ENCODE peak calls at places on chromosome 21, in eight cellular contexts. L is heart right ventricle; T is K562; J is prostate gland; C is heart left ventricle; B is H1; P is CD4-positive, alpha-beta T cell; A is endothelial cell of umbilical vein. V is an unnamed sample.

GRCh38 chr21:35882791-35883240 is 177.5 kb downstream of the SETD4 start:
- DNase-seq in A (no peak), T (no peak), B (no peak), J (no peak), L (no peak), C (no peak), P (no peak), V (no peak)

GRCh38 chr21:14979264-14979663 is 85.5 kb downstream of the NRIP1 start:
- DNase-seq in C (no peak), L (no peak), J (no peak), B (no peak), P (no peak), A (no peak), T (no peak), V (no peak)

GRCh38 chr21:24634749-24635148 is 972.5 kb downstream of the MRPL39 start:
- DNase-seq in B (no peak), L (no peak), J (no peak), T (no peak), C (no peak), A (no peak), P (no peak), V (no peak)

GRCh38 chr21:21247441-21247840 is 249.2 kb downstream of the NCAM2 start:
- DNase-seq in P (no peak), T (no peak), L (no peak), J (no peak), C (no peak), A (peak; percentile 6), B (no peak), V (no peak)

GRCh38 chr21:35732788-35733187 is 327.5 kb downstream of the SETD4 start:
- DNase-seq in A (no peak), J (peak; percentile 19), C (no peak), P (no peak), B (no peak), T (no peak), L (no peak), V (no peak)

GRCh38 chr21:35508389-35508888 is 459.3 kb upstream of the RUNX1 start:
- DNase-seq in L (peak; percentile 50), C (peak; percentile 74), T (peak; percentile 35), A (no peak), B (peak; percentile 52), J (no peak), P (no peak), V (no peak)

GRCh38 chr21:43211085-43212071 is 42.6 kb downstream of the CRYAA start:
- DNase-seq in L (peak; percentile 55), P (no peak), B (no peak), A (peak; percentile 56), J (peak; percentile 6), C (peak; percentile 68), T (no peak), V (peak; percentile 54)

GRCh38 chr21:30194701-30195299 is 21.1 kb downstream of the CLDN8 start:
- DNase-seq in A (no peak), C (no peak), T (peak; percentile 37), P (no peak), L (no peak), J (no peak), B (no peak), V (peak; percentile 49)

GRCh38 chr21:15682977-15683376 is 46.8 kb upstream of the USP25 start:
- DNase-seq in A (peak; percentile 92), L (no peak), P (no peak), B (no peak), J (no peak), C (no peak), T (no peak), V (no peak)

GRCh38 chr21:16509466-16509865 is 779.7 kb downstream of the USP25 start:
- DNase-seq in B (no peak), C (no peak), T (no peak), P (no peak), A (no peak), L (no peak), J (no peak), V (no peak)

GRCh38 chr21:34959607-34960006 is 89.5 kb downstream of the RUNX1 start:
- DNase-seq in J (no peak), L (no peak), A (no peak), P (no peak), C (no peak), B (no peak), T (no peak), V (no peak)

GRCh38 chr21:39037807-39038405 is 145.3 kb downstream of the PSMG1 start:
- DNase-seq in A (peak; percentile 35), P (no peak), T (peak; percentile 29), L (no peak), B (peak; percentile 78), J (no peak), C (no peak), V (peak; percentile 36)

GRCh38 chr21:41633627-41634026 is 125.7 kb upstream of the TMPRSS2 start:
- DNase-seq in L (no peak), J (no peak), T (no peak), B (no peak), C (no peak), A (no peak), P (no peak), V (no peak)

GRCh38 chr21:46594276-46594675 is 10.6 kb downstream of the S100B start:
- DNase-seq in T (no peak), L (no peak), B (no peak), P (no peak), A (no peak), C (no peak), J (no peak), V (no peak)

GRCh38 chr21:34227386-34227852 is 136.4 kb upstream of the KCNE2 start:
- DNase-seq in J (no peak), P (no peak), T (no peak), B (no peak), L (no peak), C (no peak), A (no peak), V (no peak)

GRCh38 chr21:33157303-33157702 is 72.4 kb upstream of the IFNAR2 start:
- DNase-seq in J (no peak), B (no peak), P (no peak), A (no peak), T (no peak), C (no peak), L (no peak), V (no peak)
- H3K27me3 ChIP-seq in J (no peaks in the 10 kb centered on the region), B (no peaks in the 10 kb centered on the region), P (peaks cover 11% of the 10 kb centered on the region), A (peaks cover 7% of the 10 kb centered on the region), T (peaks cover 27% of the 10 kb centered on the region), C (no peaks in the 10 kb centered on the region), L (peaks cover 30% of the 10 kb centered on the region), V (no peaks in the 10 kb centered on the region)

DNA sequence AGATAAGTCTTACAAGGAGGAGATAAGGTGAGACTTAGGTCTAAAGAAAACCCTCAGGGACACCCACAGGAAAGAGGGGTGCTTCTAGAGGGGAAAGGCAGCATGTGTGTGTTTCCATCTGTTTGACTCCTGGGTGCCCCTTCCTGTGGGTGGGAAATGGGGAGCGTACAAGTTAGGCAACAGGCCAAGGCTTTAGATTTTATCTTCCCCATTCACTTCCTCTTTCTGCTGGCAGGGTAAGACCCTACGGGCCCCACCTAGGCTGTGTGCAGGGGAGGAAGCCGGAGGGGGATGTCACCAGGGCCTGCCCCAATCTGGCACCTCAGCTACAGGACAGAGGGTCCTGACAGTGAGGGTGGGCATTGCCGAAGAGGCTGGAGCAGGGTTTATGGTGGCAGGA is 2.5 kb upstream of the OLIG1 start:
- DNase-seq in P (no peak), J (no peak), C (no peak), T (no peak), L (no peak), A (no peak), B (no peak), V (no peak)
- H3K27me3 ChIP-seq in P (peaks cover 71% of the 10 kb centered on the region), J (peaks cover 30% of the 10 kb centered on the region), C (peaks cover 37% of the 10 kb centered on the region), T (peaks cover 51% of the 10 kb centered on the region), L (peaks cover 88% of the 10 kb centered on the region), A (peaks cover 85% of the 10 kb centered on the region), B (peaks cover 81% of the 10 kb centered on the region), V (peaks cover 34% of the 10 kb centered on the region)

GRCh38 chr21:37684577-37684976 is 231.7 kb downstream of the KCNJ6 start:
- DNase-seq in J (no peak), T (no peak), P (no peak), C (no peak), B (no peak), A (peak; percentile 21), L (no peak), V (no peak)

GRCh38 chr21:37683396-37684114 is 232.7 kb downstream of the KCNJ6 start:
- DNase-seq in J (no peak), A (no peak), B (no peak), P (no peak), T (no peak), C (no peak), L (no peak), V (no peak)

GRCh38 chr21:37684115-37684493 is 232.2 kb downstream of the KCNJ6 start:
- DNase-seq in T (no peak), C (no peak), P (no peak), A (no peak), B (no peak), L (no peak), J (no peak), V (no peak)

GRCh38 chr21:37681711-37682110 is 234.5 kb downstream of the KCNJ6 start:
- DNase-seq in A (no peak), P (no peak), L (no peak), C (no peak), B (no peak), T (no peak), J (no peak), V (no peak)

DNA sequence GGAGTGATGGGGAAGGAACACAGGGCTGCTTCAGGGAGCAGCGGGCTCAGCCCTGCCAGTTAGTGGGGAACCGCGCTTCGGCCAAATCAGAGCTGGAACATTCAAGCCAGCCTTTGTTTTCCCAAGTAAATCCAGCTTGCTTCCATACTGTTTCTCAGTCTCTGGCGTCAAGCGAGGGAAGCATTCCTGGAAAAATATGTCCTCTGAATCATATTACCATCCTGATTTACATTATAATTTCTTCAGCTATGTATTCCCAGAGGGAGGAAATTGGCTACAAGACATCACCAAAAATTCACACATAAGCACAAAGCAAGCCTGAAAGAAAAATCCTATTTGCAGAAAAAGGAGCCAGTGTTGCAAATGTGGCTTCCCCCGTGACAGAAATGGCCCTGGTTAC is 233.3 kb downstream of the KCNJ6 start:
- DNase-seq in P (no peak), J (no peak), B (no peak), L (no peak), T (no peak), C (no peak), A (no peak), V (no peak)
- H3K27me3 ChIP-seq in P (no peaks in the 10 kb centered on the region), J (no peaks in the 10 kb centered on the region), B (no peaks in the 10 kb centered on the region), L (no peaks in the 10 kb centered on the region), T (peaks cover 39% of the 10 kb centered on the region), C (no peaks in the 10 kb centered on the region), A (peaks cover 8% of the 10 kb centered on the region), V (no peaks in the 10 kb centered on the region)

GRCh38 chr21:36917487-36918158 is 48.8 kb downstream of the HLCS start:
- DNase-seq in P (no peak), T (no peak), A (peak; percentile 54), C (peak; percentile 30), L (no peak), J (peak; percentile 49), B (peak; percentile 53), V (peak; percentile 42)
- H3K27me3 ChIP-seq in P (no peaks in the 10 kb centered on the region), T (no peaks in the 10 kb centered on the region), A (no peaks in the 10 kb centered on the region), C (no peaks in the 10 kb centered on the region), L (no peaks in the 10 kb centered on the region), J (no peaks in the 10 kb centered on the region), B (no peaks in the 10 kb centered on the region), V (no peaks in the 10 kb centered on the region)

GRCh38 chr21:44437371-44437695 is 18.0 kb upstream of the LRRC3 start:
- DNase-seq in L (peak; percentile 3), T (no peak), J (no peak), B (no peak), P (no peak), C (no peak), A (no peak), V (no peak)
- H3K27me3 ChIP-seq in L (no peaks in the 10 kb centered on the region), T (peaks cover 96% of the 10 kb centered on the region), J (no peaks in the 10 kb centered on the region), B (no peaks in the 10 kb centered on the region), P (no peaks in the 10 kb centered on the region), C (no peaks in the 10 kb centered on the region), A (no peaks in the 10 kb centered on the region), V (no peaks in the 10 kb centered on the region)

GRCh38 chr21:37909936-37910335 is 6.3 kb downstream of the KCNJ6 start:
- DNase-seq in A (no peak), B (no peak), J (no peak), C (no peak), P (no peak), L (no peak), T (no peak), V (no peak)
- H3K27me3 ChIP-seq in A (peaks cover 22% of the 10 kb centered on the region), B (peaks cover 7% of the 10 kb centered on the region), J (no peaks in the 10 kb centered on the region), C (peaks cover 1% of the 10 kb centered on the region), P (peaks cover 19% of the 10 kb centered on the region), L (peaks cover 15% of the 10 kb centered on the region), T (peaks cover 10% of the 10 kb centered on the region), V (no peaks in the 10 kb centered on the region)